ENCODE peak calls at places on chromosomes 4 and X, in four cellular contexts. One of them, this sample, is unnamed.

GRCh38 chr4:73593631-73594241 is 26.5 kb downstream of the RASSF6 start:
- DNase-seq in effector memory CD4-positive, alpha-beta T cell: no peak
- DNase-seq in Peyer's patch: no peak
- DNase-seq in prostate gland: no peak
- DNase-seq in this sample: no peak

GRCh38 chr4:53307210-53307609 is 58.7 kb downstream of the SCFD2 start:
- DNase-seq in Peyer's patch: no peak
- DNase-seq in effector memory CD4-positive, alpha-beta T cell: no peak
- DNase-seq in prostate gland: no peak
- DNase-seq in this sample: no peak

GRCh38 chr4:56283394-56283793 is 103.9 kb downstream of the AASDH start:
- DNase-seq in prostate gland: no peak
- DNase-seq in Peyer's patch: peak; percentile 76
- DNase-seq in effector memory CD4-positive, alpha-beta T cell: no peak
- DNase-seq in this sample: no peak

GRCh38 chr4:154939851-154940250 is 158.8 kb downstream of the RBM46 start:
- DNase-seq in Peyer's patch: no peak
- DNase-seq in effector memory CD4-positive, alpha-beta T cell: no peak
- DNase-seq in prostate gland: no peak
- DNase-seq in this sample: no peak

GRCh38 chrX:104430720-104431119 is 135.3 kb upstream of the IL1RAPL2 start:
- DNase-seq in Peyer's patch: no peak
- DNase-seq in prostate gland: no peak
- DNase-seq in effector memory CD4-positive, alpha-beta T cell: no peak
- DNase-seq in this sample: no peak

GRCh38 chr4:15003891-15004700 is 1.8 kb downstream of the CPEB2 start:
- DNase-seq in effector memory CD4-positive, alpha-beta T cell: peak; percentile 49
- DNase-seq in Peyer's patch: peak; percentile 75
- DNase-seq in prostate gland: peak; percentile 30
- DNase-seq in this sample: no peak

GRCh38 chrX:9874483-9874882 is 88.3 kb downstream of the SHROOM2 start:
- DNase-seq in effector memory CD4-positive, alpha-beta T cell: no peak
- DNase-seq in prostate gland: peak; percentile 5
- DNase-seq in Peyer's patch: no peak
- DNase-seq in this sample: no peak

GRCh38 chr4:74320559-74321118 is 12.4 kb downstream of the EPGN start:
- DNase-seq in Peyer's patch: peak; percentile 74
- DNase-seq in prostate gland: peak; percentile 54
- DNase-seq in effector memory CD4-positive, alpha-beta T cell: no peak
- DNase-seq in this sample: no peak

GRCh38 chrX:13716905-13717304 is 17.5 kb downstream of the TRAPPC2 start:
- DNase-seq in effector memory CD4-positive, alpha-beta T cell: peak; percentile 28
- DNase-seq in prostate gland: no peak
- DNase-seq in Peyer's patch: peak; percentile 66
- DNase-seq in this sample: no peak

GRCh38 chr4:2305766-2306501 is 44.0 kb upstream of the MXD4 start:
- DNase-seq in prostate gland: no peak
- DNase-seq in effector memory CD4-positive, alpha-beta T cell: no peak
- DNase-seq in Peyer's patch: no peak
- DNase-seq in this sample: no peak

GRCh38 chr4:80202784-80203553 is 5.7 kb downstream of the PRDM8 start:
- DNase-seq in prostate gland: no peak
- DNase-seq in Peyer's patch: peak; percentile 80
- DNase-seq in effector memory CD4-positive, alpha-beta T cell: peak; percentile 31
- DNase-seq in this sample: peak; percentile 9

GRCh38 chr4:101279377-101279871 is 67.9 kb downstream of the PPP3CA start:
- DNase-seq in prostate gland: no peak
- DNase-seq in effector memory CD4-positive, alpha-beta T cell: no peak
- DNase-seq in Peyer's patch: no peak
- DNase-seq in this sample: no peak

GRCh38 chrX:77743720-77744119 is 42.3 kb downstream of the ATRX start:
- DNase-seq in Peyer's patch: no peak
- DNase-seq in prostate gland: no peak
- DNase-seq in effector memory CD4-positive, alpha-beta T cell: no peak
- DNase-seq in this sample: no peak

GRCh38 chr4:163875327-163875726 is 380.8 kb downstream of the TMA16 start:
- DNase-seq in effector memory CD4-positive, alpha-beta T cell: no peak
- DNase-seq in prostate gland: no peak
- DNase-seq in Peyer's patch: no peak
- DNase-seq in this sample: no peak

GRCh38 chr4:112853662-112854256 is 195.7 kb upstream of the ANK2 start:
- DNase-seq in prostate gland: no peak
- DNase-seq in effector memory CD4-positive, alpha-beta T cell: no peak
- DNase-seq in Peyer's patch: no peak
- DNase-seq in this sample: no peak

GRCh38 chr4:76874176-76874575 is 23.8 kb downstream of the SOWAHB start:
- DNase-seq in prostate gland: no peak
- DNase-seq in effector memory CD4-positive, alpha-beta T cell: no peak
- DNase-seq in Peyer's patch: no peak
- DNase-seq in this sample: no peak

GRCh38 chrX:133053854-133054565 is 42.9 kb downstream of the USP26 start:
- DNase-seq in Peyer's patch: no peak
- DNase-seq in effector memory CD4-positive, alpha-beta T cell: no peak
- DNase-seq in prostate gland: no peak
- DNase-seq in this sample: no peak

GRCh38 chr4:8737075-8737474 is 134.6 kb downstream of the HMX1 start:
- DNase-seq in effector memory CD4-positive, alpha-beta T cell: no peak
- DNase-seq in prostate gland: no peak
- DNase-seq in Peyer's patch: peak; percentile 21
- DNase-seq in this sample: no peak

GRCh38 chr4:85717366-85717765 is 242.4 kb downstream of the ARHGAP24 start:
- DNase-seq in effector memory CD4-positive, alpha-beta T cell: no peak
- DNase-seq in Peyer's patch: no peak
- DNase-seq in prostate gland: no peak
- DNase-seq in this sample: no peak

GRCh38 chr4:185020863-185021761 is 2.8 kb downstream of the HELT start:
- DNase-seq in effector memory CD4-positive, alpha-beta T cell: no peak
- DNase-seq in prostate gland: no peak
- DNase-seq in Peyer's patch: no peak
- DNase-seq in this sample: no peak

GRCh38 chr4:2399216-2399615 is 19.2 kb downstream of the ZFYVE28 start:
- DNase-seq in effector memory CD4-positive, alpha-beta T cell: no peak
- DNase-seq in Peyer's patch: no peak
- DNase-seq in prostate gland: no peak
- DNase-seq in this sample: no peak

GRCh38 chrX:7091923-7092322 is 55.6 kb upstream of the STS start:
- DNase-seq in prostate gland: no peak
- DNase-seq in effector memory CD4-positive, alpha-beta T cell: no peak
- DNase-seq in Peyer's patch: no peak
- DNase-seq in this sample: no peak

GRCh38 chrX:134898450-134898849 is 92.3 kb upstream of the SMIM10 start:
- DNase-seq in effector memory CD4-positive, alpha-beta T cell: no peak
- DNase-seq in Peyer's patch: no peak
- DNase-seq in prostate gland: no peak
- DNase-seq in this sample: no peak

GRCh38 chrX:150569155-150569477 is 695 bp downstream of the MTM1 start:
- DNase-seq in effector memory CD4-positive, alpha-beta T cell: no peak
- DNase-seq in Peyer's patch: peak; percentile 78
- DNase-seq in prostate gland: no peak
- DNase-seq in this sample: no peak

GRCh38 chr4:128866281-128866680 is 56.8 kb downstream of the JADE1 start:
- DNase-seq in prostate gland: no peak
- DNase-seq in Peyer's patch: no peak
- DNase-seq in effector memory CD4-positive, alpha-beta T cell: no peak
- DNase-seq in this sample: no peak

GRCh38 chr4:119755599-119755998 is 127.0 kb upstream of the PDE5A start:
- DNase-seq in effector memory CD4-positive, alpha-beta T cell: no peak
- DNase-seq in prostate gland: no peak
- DNase-seq in Peyer's patch: no peak
- DNase-seq in this sample: no peak

GRCh38 chr4:125750827-125751466 is 436.2 kb downstream of the FAT4 start:
- DNase-seq in effector memory CD4-positive, alpha-beta T cell: no peak
- DNase-seq in prostate gland: no peak
- DNase-seq in Peyer's patch: no peak
- DNase-seq in this sample: no peak

GRCh38 chrX:18877472-18877871 is 106.4 kb downstream of the PHKA2 start:
- DNase-seq in Peyer's patch: peak; percentile 34
- DNase-seq in prostate gland: no peak
- DNase-seq in effector memory CD4-positive, alpha-beta T cell: no peak
- DNase-seq in this sample: no peak

GRCh38 chr4:72895408-72895807 is 174.1 kb downstream of the COX18 start:
- DNase-seq in Peyer's patch: no peak
- DNase-seq in prostate gland: no peak
- DNase-seq in effector memory CD4-positive, alpha-beta T cell: no peak
- DNase-seq in this sample: no peak

GRCh38 chrX:97854071-97854470 is 970.4 kb downstream of the RPA4 start:
- DNase-seq in prostate gland: no peak
- DNase-seq in Peyer's patch: no peak
- DNase-seq in effector memory CD4-positive, alpha-beta T cell: no peak
- DNase-seq in this sample: no peak

GRCh38 chr4:21447320-21448055 is 501.1 kb downstream of the KCNIP4 start:
- DNase-seq in Peyer's patch: no peak
- DNase-seq in effector memory CD4-positive, alpha-beta T cell: no peak
- DNase-seq in prostate gland: no peak
- DNase-seq in this sample: no peak

GRCh38 chrX:110568396-110568795 is 209.7 kb downstream of the RTL9 start:
- DNase-seq in prostate gland: no peak
- DNase-seq in Peyer's patch: no peak
- DNase-seq in effector memory CD4-positive, alpha-beta T cell: no peak
- DNase-seq in this sample: no peak
- H3K4me1 ChIP-seq in prostate gland: no peaks in the 10 kb centered on the region
- H3K4me1 ChIP-seq in Peyer's patch: no peaks in the 10 kb centered on the region
- H3K4me1 ChIP-seq in effector memory CD4-positive, alpha-beta T cell: no peaks in the 10 kb centered on the region
- H3K4me1 ChIP-seq in this sample: no peaks in the 10 kb centered on the region

DNA sequence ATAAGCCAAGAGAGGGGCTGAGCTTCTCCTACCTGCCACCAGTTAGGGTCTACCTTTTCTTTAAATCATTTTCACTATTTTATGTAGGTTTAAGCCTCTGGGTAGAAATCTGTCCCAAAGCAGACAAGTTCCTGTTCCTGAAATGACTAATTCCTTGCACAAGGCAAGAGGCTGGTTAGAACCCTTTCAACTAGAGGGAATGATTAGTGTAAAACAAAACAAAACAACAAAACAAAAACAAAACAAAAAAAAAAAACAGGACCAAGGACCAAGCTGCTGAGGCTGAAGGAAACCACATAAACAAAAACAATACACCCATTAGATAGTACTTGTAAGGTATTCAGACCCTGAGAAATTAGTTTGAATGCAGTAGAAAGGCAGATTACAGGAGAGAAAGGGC is 62.7 kb downstream of the MAML3 start:
- DNase-seq in prostate gland: no peak
- DNase-seq in effector memory CD4-positive, alpha-beta T cell: no peak
- DNase-seq in Peyer's patch: no peak
- DNase-seq in this sample: no peak
- H3K4me1 ChIP-seq in prostate gland: peaks cover 16% of the 10 kb centered on the region
- H3K4me1 ChIP-seq in effector memory CD4-positive, alpha-beta T cell: peaks cover 14% of the 10 kb centered on the region
- H3K4me1 ChIP-seq in Peyer's patch: no peaks in the 10 kb centered on the region
- H3K4me1 ChIP-seq in this sample: peaks cover 18% of the 10 kb centered on the region

GRCh38 chr4:121669163-121669550 is 27.6 kb downstream of the ANXA5 start:
- DNase-seq in Peyer's patch: no peak
- DNase-seq in effector memory CD4-positive, alpha-beta T cell: no peak
- DNase-seq in prostate gland: no peak
- DNase-seq in this sample: no peak
- H3K4me1 ChIP-seq in Peyer's patch: no peaks in the 10 kb centered on the region
- H3K4me1 ChIP-seq in effector memory CD4-positive, alpha-beta T cell: no peaks in the 10 kb centered on the region
- H3K4me1 ChIP-seq in prostate gland: no peaks in the 10 kb centered on the region
- H3K4me1 ChIP-seq in this sample: no peaks in the 10 kb centered on the region

GRCh38 chrX:45006002-45006800 is 133.2 kb downstream of the KDM6A start:
- DNase-seq in prostate gland: no peak
- DNase-seq in effector memory CD4-positive, alpha-beta T cell: no peak
- DNase-seq in Peyer's patch: peak; percentile 53
- DNase-seq in this sample: no peak
- H3K4me1 ChIP-seq in prostate gland: no peaks in the 10 kb centered on the region
- H3K4me1 ChIP-seq in effector memory CD4-positive, alpha-beta T cell: no peaks in the 10 kb centered on the region
- H3K4me1 ChIP-seq in Peyer's patch: no peaks in the 10 kb centered on the region
- H3K4me1 ChIP-seq in this sample: peaks cover 8% of the 10 kb centered on the region

GRCh38 chr4:103137446-103137827 is 37.8 kb upstream of the BDH2 start:
- DNase-seq in effector memory CD4-positive, alpha-beta T cell: no peak
- DNase-seq in Peyer's patch: no peak
- DNase-seq in prostate gland: no peak
- DNase-seq in this sample: no peak

GRCh38 chr4:103136671-103137445 is 37.2 kb upstream of the BDH2 start:
- DNase-seq in effector memory CD4-positive, alpha-beta T cell: no peak
- DNase-seq in prostate gland: no peak
- DNase-seq in Peyer's patch: no peak
- DNase-seq in this sample: no peak
- H3K4me1 ChIP-seq in effector memory CD4-positive, alpha-beta T cell: peaks cover 3% of the 10 kb centered on the region
- H3K4me1 ChIP-seq in prostate gland: no peaks in the 10 kb centered on the region
- H3K4me1 ChIP-seq in Peyer's patch: no peaks in the 10 kb centered on the region
- H3K4me1 ChIP-seq in this sample: no peaks in the 10 kb centered on the region